ENCODE peak calls at places on chromosomes 3 and 15, in eight cellular contexts. K, B, E, W, M, N, H and L are unnamed samples.
A peak's percentile ranks its signal among the peaks of the same experiment; 100 is the strongest.

GRCh38 chr3:156349978-156350377 is 204.9 kb downstream of the SSR3 start:
- DNase-seq in K (no peak), B (no peak), E (no peak), W (no peak), M (no peak), N (no peak), H (no peak), L (no peak)

GRCh38 chr3:48697952-48698351 is 12.2 kb upstream of the NCKIPSD start:
- DNase-seq in K (no peak), B (no peak), E (no peak), W (no peak), M (no peak), N (no peak), H (peak; percentile 31), L (no peak)

GRCh38 chr3:82474140-82474539 is 712.7 kb upstream of the GBE1 start:
- DNase-seq in K (no peak), B (no peak), E (no peak), W (no peak), M (no peak), N (no peak), H (peak; percentile 40), L (no peak)

GRCh38 chr3:44984335-44984734 is 8.3 kb downstream of the EXOSC7 start:
- DNase-seq in K (no peak), B (no peak), E (no peak), W (no peak), M (no peak), N (peak; percentile 32), H (no peak), L (no peak)

GRCh38 chr15:96336643-96337353 is 6.3 kb downstream of the NR2F2 start:
- DNase-seq in K (no peak), B (no peak), E (no peak), W (peak; percentile 55), M (no peak), N (no peak), H (peak; percentile 57), L (no peak)

GRCh38 chr15:25830844-25831443 is 32.2 kb downstream of the ATP10A start:
- DNase-seq in K (no peak), B (no peak), E (no peak), W (peak; percentile 1), M (no peak), N (no peak), H (peak; percentile 80), L (no peak)

GRCh38 chr15:60003243-60004018 is 680 bp upstream of the FOXB1 start:
- DNase-seq in K (peak; percentile 21), B (no peak), E (no peak), W (no peak), M (no peak), N (no peak), H (no peak), L (no peak)

GRCh38 chr15:80776420-80777045 is 2.6 kb upstream of the CEMIP start:
- DNase-seq in K (peak; percentile 77), B (peak; percentile 38), E (peak; percentile 83), W (peak; percentile 65), M (peak; percentile 83), N (peak; percentile 73), H (peak; percentile 74), L (peak; percentile 80)

GRCh38 chr3:187975571-187976360 is 178.2 kb upstream of the LPP start:
- DNase-seq in K (no peak), B (no peak), E (no peak), W (peak; percentile 42), M (no peak), N (no peak), H (no peak), L (peak; percentile 30)

GRCh38 chr3:46705751-46706572 is 4.8 kb downstream of the TMIE start:
- DNase-seq in K (no peak), B (no peak), E (no peak), W (peak; percentile 49), M (no peak), N (no peak), H (peak; percentile 85), L (no peak)

GRCh38 chr3:132283440-132283839 is 33.8 kb upstream of the ACP3 start:
- DNase-seq in K (peak; percentile 40), B (no peak), E (no peak), W (no peak), M (no peak), N (peak; percentile 32), H (no peak), L (no peak)

GRCh38 chr3:133573054-133573628 is 345 bp upstream of the CDV3 start:
- DNase-seq in K (peak; percentile 93), B (peak; percentile 100), E (peak; percentile 99), W (peak; percentile 100), M (peak; percentile 100), N (peak; percentile 100), H (peak; percentile 98), L (peak; percentile 100)

GRCh38 chr15:85407421-85408269 is 27.2 kb downstream of the AKAP13 start:
- DNase-seq in K (no peak), B (no peak), E (no peak), W (peak; percentile 90), M (no peak), N (peak; percentile 54), H (peak; percentile 79), L (no peak)

GRCh38 chr3:1196997-1197396 is 104.2 kb downstream of the CNTN6 start:
- DNase-seq in K (no peak), B (no peak), E (no peak), W (no peak), M (no peak), N (no peak), H (no peak), L (no peak)

GRCh38 chr3:79410136-79410535 is 357.7 kb downstream of the ROBO1 start:
- DNase-seq in K (no peak), B (no peak), E (no peak), W (no peak), M (no peak), N (no peak), H (no peak), L (no peak)

GRCh38 chr3:79405183-79405582 is 362.6 kb downstream of the ROBO1 start:
- DNase-seq in K (no peak), B (no peak), E (no peak), W (no peak), M (no peak), N (no peak), H (no peak), L (no peak)

GRCh38 chr3:79410617-79411016 is 357.2 kb downstream of the ROBO1 start:
- DNase-seq in K (no peak), B (no peak), E (no peak), W (no peak), M (no peak), N (no peak), H (no peak), L (no peak)

GRCh38 chr3:79406175-79406574 is 361.6 kb downstream of the ROBO1 start:
- DNase-seq in K (no peak), B (no peak), E (no peak), W (no peak), M (no peak), N (no peak), H (no peak), L (no peak)
- TF ChIP-seq CTCF in K (no peak), B (no peak), E (no peak), W (no peak), M (no peak), N (no peak), H (peak; percentile 56), L (no peak)

GRCh38 chr3:13229291-13229949 is 156.2 kb upstream of the IQSEC1 start:
- DNase-seq in K (peak; percentile 52), B (no peak), E (no peak), W (peak; percentile 65), M (no peak), N (peak; percentile 46), H (peak; percentile 92), L (no peak)
- TF ChIP-seq CTCF in K (peak; percentile 42), B (no peak), E (no peak), W (peak; percentile 39), M (no peak), N (peak; percentile 55), H (peak; percentile 92), L (peak; percentile 15)

GRCh38 chr15:44243146-44243545 is 45.4 kb upstream of the GOLM2 start:
- DNase-seq in K (no peak), B (no peak), E (no peak), W (no peak), M (no peak), N (no peak), H (no peak), L (no peak)

GRCh38 chr15:44246521-44247268 is 41.8 kb upstream of the GOLM2 start:
- DNase-seq in K (no peak), B (no peak), E (no peak), W (no peak), M (no peak), N (no peak), H (no peak), L (no peak)

DNA sequence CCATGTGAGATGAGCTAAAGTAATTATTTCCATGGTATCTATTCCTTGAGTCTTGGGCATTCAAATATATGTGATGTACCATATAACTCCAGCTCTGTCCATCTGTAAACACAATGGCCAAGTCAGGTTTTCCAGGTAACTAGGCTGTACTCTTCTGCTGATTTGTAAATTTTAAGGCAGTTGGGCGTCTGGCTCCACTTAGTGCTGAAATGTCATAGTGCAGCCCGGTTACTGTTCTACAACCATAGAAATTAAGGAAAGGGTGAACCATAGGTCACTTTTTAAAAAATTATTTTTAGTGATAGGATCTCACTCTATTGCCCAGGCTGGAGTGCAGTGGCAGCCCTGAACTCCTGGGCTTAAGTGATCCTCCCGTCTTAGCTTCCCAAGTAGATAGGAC is 44.7 kb upstream of the GOLM2 start:
- DNase-seq in K (no peak), B (no peak), E (no peak), W (no peak), M (no peak), N (no peak), H (peak; percentile 48), L (no peak)
- TF ChIP-seq CTCF in K (no peak), B (no peak), E (no peak), W (no peak), M (no peak), N (no peak), H (peak; percentile 67), L (no peak)

GRCh38 chr3:66372681-66373350 is 128.0 kb downstream of the LRIG1 start:
- DNase-seq in K (no peak), B (peak; percentile 59), E (peak; percentile 46), W (no peak), M (no peak), N (no peak), H (peak; percentile 28), L (peak; percentile 33)
- TF ChIP-seq CTCF in K (peak; percentile 27), B (peak; percentile 38), E (no peak), W (no peak), M (no peak), N (no peak), H (peak; percentile 42), L (peak; percentile 38)

GRCh38 chr3:28109829-28110228 is 131.6 kb upstream of the CMC1 start:
- DNase-seq in K (no peak), B (no peak), E (no peak), W (no peak), M (no peak), N (no peak), H (peak; percentile 90), L (no peak)

GRCh38 chr3:28099296-28099695 is 142.1 kb upstream of the CMC1 start:
- DNase-seq in K (no peak), B (no peak), E (no peak), W (no peak), M (no peak), N (no peak), H (no peak), L (no peak)

GRCh38 chr3:28101672-28102071 is 139.7 kb upstream of the CMC1 start:
- DNase-seq in K (no peak), B (no peak), E (no peak), W (no peak), M (no peak), N (no peak), H (no peak), L (no peak)

GRCh38 chr3:28104896-28105554 is 136.4 kb upstream of the CMC1 start:
- DNase-seq in K (no peak), B (no peak), E (no peak), W (no peak), M (no peak), N (no peak), H (no peak), L (no peak)

GRCh38 chr3:28103871-28104270 is 137.5 kb upstream of the CMC1 start:
- DNase-seq in K (no peak), B (no peak), E (no peak), W (no peak), M (no peak), N (no peak), H (no peak), L (no peak)
- TF ChIP-seq CTCF in K (no peak), B (no peak), E (no peak), W (no peak), M (no peak), N (no peak), H (no peak), L (no peak)